ENCODE peak calls at places on chromosome 12, in ten cellular contexts. H is SK-N-SH, K is GM12865, B is gastrocnemius medialis, Y is lower lobe of right lung, M is AG10803, R is choroid plexus epithelial cell, J is tibial artery, Z is fibroblast of pulmonary artery, E is uterus. N is an unnamed sample.

GRCh38 chr12:53186745-53187144 is 6.0 kb upstream of the CSAD start:
- DNase-seq in H (no peak), K (no peak), B (no peak), Y (no peak), M (no peak), R (no peak), J (no peak), Z (no peak), E (no peak), N (no peak)

GRCh38 chr12:112792306-112792705 is 758 bp downstream of the RPH3A start:
- DNase-seq in H (peak; percentile 61), K (no peak), B (no peak), Y (no peak), M (no peak), R (no peak), J (no peak), Z (no peak), E (no peak), N (no peak)

GRCh38 chr12:89179983-89180382 is 172.3 kb downstream of the DUSP6 start:
- DNase-seq in H (peak; percentile 4), K (no peak), B (peak; percentile 49), Y (no peak), M (peak; percentile 95), R (peak; percentile 98), J (no peak), Z (peak; percentile 97), E (peak; percentile 71), N (peak; percentile 54)

GRCh38 chr12:108811411-108812185 is 45.8 kb downstream of the SSH1 start:
- DNase-seq in H (no peak), K (no peak), B (no peak), Y (no peak), M (peak; percentile 67), R (no peak), J (peak; percentile 71), Z (peak; percentile 26), E (no peak), N (no peak)

GRCh38 chr12:131195796-131196195 is 242.1 kb downstream of the ADGRD1 start:
- DNase-seq in H (no peak), K (no peak), B (no peak), Y (no peak), M (no peak), R (no peak), J (peak; percentile 49), Z (no peak), E (no peak), N (no peak)

GRCh38 chr12:28242888-28243633 is 52.8 kb downstream of the CCDC91 start:
- DNase-seq in H (no peak), K (no peak), B (no peak), Y (no peak), M (no peak), R (no peak), J (no peak), Z (peak; percentile 56), E (no peak), N (no peak)

GRCh38 chr12:122003646-122004611 is 17.8 kb upstream of the BCL7A start:
- DNase-seq in H (no peak), K (no peak), B (no peak), Y (peak; percentile 30), M (peak; percentile 95), R (peak; percentile 27), J (no peak), Z (peak; percentile 13), E (no peak), N (no peak)

GRCh38 chr12:77686760-77687159 is 143.9 kb upstream of the NAV3 start:
- DNase-seq in H (no peak), K (no peak), B (no peak), Y (no peak), M (peak; percentile 21), R (peak; percentile 56), J (no peak), Z (peak; percentile 33), E (no peak), N (no peak)

GRCh38 chr12:116123511-116124258 is 153.8 kb downstream of the MED13L start:
- DNase-seq in H (peak; percentile 23), K (peak; percentile 79), B (peak; percentile 67), Y (peak; percentile 48), M (peak; percentile 65), R (peak; percentile 62), J (no peak), Z (peak; percentile 56), E (no peak), N (no peak)

GRCh38 chr12:68416826-68417225 is 84.7 kb upstream of the MDM1 start:
- DNase-seq in H (no peak), K (no peak), B (no peak), Y (no peak), M (peak; percentile 74), R (no peak), J (no peak), Z (no peak), E (no peak), N (no peak)

GRCh38 chr12:74491374-74491773 is 46.3 kb upstream of the ATXN7L3B start:
- DNase-seq in H (no peak), K (no peak), B (no peak), Y (no peak), M (no peak), R (no peak), J (no peak), Z (no peak), E (no peak), N (no peak)

GRCh38 chr12:57242691-57243454 is 8.1 kb downstream of the STAC3 start:
- DNase-seq in H (peak; percentile 86), K (peak; percentile 80), B (no peak), Y (no peak), M (no peak), R (peak; percentile 52), J (peak; percentile 75), Z (peak; percentile 52), E (no peak), N (peak; percentile 72)

GRCh38 chr12:5441497-5442236 is 9.8 kb downstream of the NTF3 start:
- DNase-seq in H (no peak), K (no peak), B (no peak), Y (no peak), M (peak; percentile 95), R (no peak), J (no peak), Z (peak; percentile 6), E (no peak), N (no peak)

GRCh38 chr12:27400856-27401255 is 45.7 kb upstream of the SMCO2 start:
- DNase-seq in H (no peak), K (no peak), B (no peak), Y (no peak), M (peak; percentile 8), R (no peak), J (no peak), Z (no peak), E (no peak), N (no peak)

GRCh38 chr12:12572659-12573058 is 10.0 kb upstream of the DUSP16 start:
- DNase-seq in H (no peak), K (peak; percentile 23), B (no peak), Y (no peak), M (no peak), R (no peak), J (no peak), Z (no peak), E (no peak), N (no peak)
- H3K4me3 ChIP-seq in H (no peak overlapping the region), K (peak overlapping the region; percentile 27), B (no peak overlapping the region), Y (no peak overlapping the region), M (no peak overlapping the region), R (no peak overlapping the region), J (no peak overlapping the region), Z (no peak overlapping the region), E (no peak overlapping the region), N (no peak overlapping the region)

GRCh38 chr12:49974231-49974675 is 1.5 kb downstream of the AQP6 start:
- DNase-seq in H (peak; percentile 88), K (no peak), B (peak; percentile 20), Y (peak; percentile 76), M (peak; percentile 64), R (peak; percentile 84), J (peak; percentile 76), Z (peak; percentile 82), E (peak; percentile 38), N (no peak)
- TF ChIP-seq CTCF in H (peak; percentile 63), K (no peak), B (no peak), Y (peak; percentile 52), M (peak; percentile 75), R (peak; percentile 85), J (peak; percentile 48), Z (peak; percentile 79), E (peak; percentile 48), N (peak; percentile 80)

GRCh38 chr12:6438345-6438744 is 6.4 kb upstream of the CD27 start:
- DNase-seq in H (no peak), K (no peak), B (no peak), Y (no peak), M (no peak), R (no peak), J (no peak), Z (no peak), E (no peak), N (no peak)

GRCh38 chr12:6444704-6445688 is at the start of gene CD27:
- DNase-seq in H (no peak), K (peak; percentile 79), B (no peak), Y (no peak), M (no peak), R (no peak), J (no peak), Z (no peak), E (no peak), N (no peak)

GRCh38 chr12:6444031-6444430 is 724 bp upstream of the CD27 start:
- DNase-seq in H (no peak), K (peak; percentile 67), B (no peak), Y (no peak), M (no peak), R (no peak), J (no peak), Z (no peak), E (no peak), N (no peak)

GRCh38 chr12:6443361-6443983 is 1.3 kb upstream of the CD27 start:
- DNase-seq in H (no peak), K (peak; percentile 92), B (no peak), Y (no peak), M (no peak), R (no peak), J (peak; percentile 17), Z (no peak), E (no peak), N (no peak)

GRCh38 chr12:6442799-6443198 is 2.0 kb upstream of the CD27 start:
- DNase-seq in H (no peak), K (peak; percentile 69), B (no peak), Y (no peak), M (no peak), R (no peak), J (no peak), Z (no peak), E (no peak), N (no peak)
- H3K4me3 ChIP-seq in H (no peak overlapping the region), K (peak overlapping the region; percentile 99), B (no peak overlapping the region), Y (no peak overlapping the region), M (no peak overlapping the region), R (no peak overlapping the region), J (no peak overlapping the region), Z (no peak overlapping the region), E (no peak overlapping the region), N (no peak overlapping the region)

DNA sequence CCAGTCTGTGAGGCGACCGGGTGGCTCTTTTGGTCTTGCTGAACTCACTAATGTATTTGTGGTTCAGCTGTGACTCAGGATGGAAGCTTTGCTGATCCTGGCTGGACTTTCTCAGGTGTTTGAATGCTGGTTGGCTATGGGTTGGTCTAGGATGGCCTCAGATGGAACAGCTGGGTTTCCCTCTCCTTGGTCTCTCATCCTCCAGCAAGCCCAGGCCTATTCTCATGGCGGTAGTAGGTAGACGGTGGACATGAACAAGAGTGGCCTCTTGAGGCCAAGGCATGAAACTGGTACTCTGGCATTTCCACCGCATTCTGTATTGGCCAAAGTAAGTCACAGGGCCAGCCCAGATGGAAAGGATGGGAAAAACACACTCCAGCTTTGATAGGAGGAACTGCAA is 11.8 kb upstream of the POLR3B start:
- DNase-seq in H (peak; percentile 25), K (peak; percentile 11), B (peak; percentile 33), Y (no peak), M (peak; percentile 65), R (peak; percentile 81), J (no peak), Z (peak; percentile 72), E (no peak), N (peak; percentile 39)
- TF ChIP-seq CTCF in H (peak; percentile 42), K (no peak), B (peak; percentile 62), Y (peak; percentile 44), M (peak; percentile 59), R (peak; percentile 70), J (peak; percentile 29), Z (peak; percentile 52), E (peak; percentile 28), N (peak; percentile 38)

N was measured in LNCaP clone FGC.